ENCODE peak calls at places on chromosomes 13 and 19, in ten cellular contexts. Y is BE2C, D is lower leg skin, L is pancreas, Z is tibial artery, F is kidney, C is transverse colon, P is HFF-Myc, H is mesothelial cell of epicardium, N is epithelial cell of proximal tubule. I is an unnamed sample.

GRCh38 chr19:56076413-56076998 is 44.6 kb downstream of the ZNF787 start:
- DNase-seq in Y (peak; percentile 69), D (no peak), L (no peak), Z (no peak), F (no peak), C (peak; percentile 67), P (peak; percentile 16), H (no peak), N (no peak), I (peak; percentile 48)

GRCh38 chr13:74770361-74770760 is 636.2 kb upstream of the KLF12 start:
- DNase-seq in Y (no peak), D (no peak), L (no peak), Z (no peak), F (no peak), C (no peak), P (peak; percentile 73), H (no peak), N (peak; percentile 64), I (no peak)

GRCh38 chr19:45670670-45671453 is 2.8 kb downstream of the GIPR start:
- DNase-seq in Y (peak; percentile 97), D (peak; percentile 64), L (peak; percentile 95), Z (no peak), F (peak; percentile 93), C (peak; percentile 94), P (no peak), H (peak; percentile 58), N (no peak), I (peak; percentile 85)

GRCh38 chr13:109331898-109332297 is 454.5 kb downstream of the IRS2 start:
- DNase-seq in Y (peak; percentile 35), D (no peak), L (no peak), Z (no peak), F (no peak), C (no peak), P (peak; percentile 72), H (no peak), N (no peak), I (no peak)

GRCh38 chr13:109383683-109384082 is 402.7 kb downstream of the IRS2 start:
- DNase-seq in Y (no peak), D (no peak), L (no peak), Z (no peak), F (no peak), C (no peak), P (no peak), H (no peak), N (no peak), I (no peak)

GRCh38 chr13:58950911-58951310 is 1212.8 kb downstream of the DIAPH3 start:
- DNase-seq in Y (no peak), D (no peak), L (no peak), Z (no peak), F (no peak), C (no peak), P (no peak), H (no peak), N (no peak), I (no peak)

GRCh38 chr19:57708641-57709354 is at the start of gene ZNF154:
- DNase-seq in Y (no peak), D (no peak), L (peak; percentile 28), Z (no peak), F (peak; percentile 71), C (peak; percentile 48), P (peak; percentile 33), H (peak; percentile 37), N (no peak), I (peak; percentile 84)

GRCh38 chr19:40721936-40722661 is 5.2 kb downstream of the ITPKC start:
- DNase-seq in Y (no peak), D (no peak), L (no peak), Z (no peak), F (no peak), C (no peak), P (no peak), H (no peak), N (no peak), I (no peak)

GRCh38 chr13:57846600-57847173 is 215.1 kb downstream of the PCDH17 start:
- DNase-seq in Y (no peak), D (no peak), L (no peak), Z (no peak), F (no peak), C (no peak), P (no peak), H (no peak), N (no peak), I (no peak)

GRCh38 chr13:95559100-95559499 is 6.6 kb downstream of the CLDN10 start:
- DNase-seq in Y (no peak), D (no peak), L (no peak), Z (no peak), F (no peak), C (no peak), P (no peak), H (no peak), N (no peak), I (no peak)

GRCh38 chr13:95564948-95565347 is 12.4 kb downstream of the CLDN10 start:
- DNase-seq in Y (no peak), D (no peak), L (no peak), Z (no peak), F (no peak), C (no peak), P (no peak), H (no peak), N (peak; percentile 79), I (no peak)

GRCh38 chr13:95568131-95568530 is 15.6 kb downstream of the CLDN10 start:
- DNase-seq in Y (no peak), D (no peak), L (no peak), Z (no peak), F (no peak), C (no peak), P (no peak), H (no peak), N (peak; percentile 29), I (no peak)

GRCh38 chr13:95560387-95560786 is 7.9 kb downstream of the CLDN10 start:
- DNase-seq in Y (no peak), D (no peak), L (no peak), Z (no peak), F (no peak), C (no peak), P (no peak), H (no peak), N (no peak), I (no peak)

GRCh38 chr13:95564091-95564490 is 11.6 kb downstream of the CLDN10 start:
- DNase-seq in Y (no peak), D (no peak), L (no peak), Z (no peak), F (no peak), C (no peak), P (no peak), H (no peak), N (no peak), I (no peak)
- TF ChIP-seq CTCF in Y (peak; percentile 10), D (no peak), L (no peak), Z (no peak), F (no peak), C (no peak), P (no peak), H (no peak), N (peak; percentile 51), I (no peak)

GRCh38 chr13:79483302-79483701 is 2.3 kb downstream of the NDFIP2 start:
- DNase-seq in Y (no peak), D (no peak), L (no peak), Z (no peak), F (no peak), C (no peak), P (peak; percentile 37), H (no peak), N (no peak), I (no peak)
- TF ChIP-seq CTCF in Y (no peak), D (no peak), L (no peak), Z (no peak), F (no peak), C (no peak), P (no peak), H (no peak), N (no peak), I (no peak)

GRCh38 chr13:31043891-31044657 is 111.6 kb downstream of the TEX26 start:
- DNase-seq in Y (peak; percentile 82), D (peak; percentile 76), L (peak; percentile 73), Z (peak; percentile 86), F (peak; percentile 91), C (peak; percentile 87), P (peak; percentile 65), H (peak; percentile 61), N (no peak), I (peak; percentile 93)

GRCh38 chr13:31046711-31047279 is 114.3 kb downstream of the TEX26 start:
- DNase-seq in Y (peak; percentile 90), D (peak; percentile 62), L (no peak), Z (no peak), F (no peak), C (peak; percentile 50), P (no peak), H (no peak), N (no peak), I (no peak)

GRCh38 chr13:31045621-31046081 is 113.2 kb downstream of the TEX26 start:
- DNase-seq in Y (no peak), D (peak; percentile 67), L (no peak), Z (peak; percentile 75), F (peak; percentile 92), C (peak; percentile 83), P (peak; percentile 94), H (no peak), N (peak; percentile 89), I (no peak)

GRCh38 chr13:31042501-31043165 is 110.2 kb downstream of the TEX26 start:
- DNase-seq in Y (no peak), D (no peak), L (no peak), Z (no peak), F (no peak), C (no peak), P (no peak), H (no peak), N (no peak), I (no peak)

GRCh38 chr13:31044658-31045620 is 112.5 kb downstream of the TEX26 start:
- DNase-seq in Y (no peak), D (no peak), L (no peak), Z (no peak), F (no peak), C (no peak), P (no peak), H (no peak), N (no peak), I (no peak)
- TF ChIP-seq CTCF in Y (no peak), D (no peak), L (no peak), Z (no peak), F (no peak), C (no peak), P (no peak), H (peak; percentile 6), N (no peak), I (no peak)

GRCh38 chr19:2317300-2317699 is 9.3 kb upstream of the LINGO3 start:
- DNase-seq in Y (no peak), D (no peak), L (no peak), Z (no peak), F (no peak), C (no peak), P (no peak), H (no peak), N (no peak), I (no peak)

GRCh38 chr19:2317756-2318155 is 9.8 kb upstream of the LINGO3 start:
- DNase-seq in Y (no peak), D (no peak), L (no peak), Z (no peak), F (no peak), C (no peak), P (no peak), H (no peak), N (no peak), I (no peak)

GRCh38 chr19:2315121-2315817 is 7.3 kb upstream of the LINGO3 start:
- DNase-seq in Y (no peak), D (no peak), L (no peak), Z (no peak), F (no peak), C (no peak), P (no peak), H (no peak), N (no peak), I (no peak)

GRCh38 chr19:2312819-2313501 is 5.0 kb upstream of the LINGO3 start:
- DNase-seq in Y (no peak), D (no peak), L (no peak), Z (no peak), F (no peak), C (no peak), P (no peak), H (no peak), N (no peak), I (no peak)

GRCh38 chr19:2315818-2316353 is 7.9 kb upstream of the LINGO3 start:
- DNase-seq in Y (peak; percentile 81), D (peak; percentile 41), L (no peak), Z (peak; percentile 77), F (no peak), C (peak; percentile 71), P (no peak), H (no peak), N (no peak), I (peak; percentile 93)
- TF ChIP-seq CTCF in Y (peak; percentile 67), D (no peak), L (no peak), Z (peak; percentile 28), F (peak; percentile 63), C (peak; percentile 44), P (peak; percentile 64), H (peak; percentile 18), N (peak; percentile 72), I (peak; percentile 86)

I was measured in spleen.